ENCODE peak calls at places on chromosomes 7 and 10, in five cellular contexts. Q is PC-3; M is CD4-positive, CD25-positive, alpha-beta regulatory T cell; N is heart left ventricle; P is GM23248. U is an unnamed sample. For H3K4me1, the result is how much of the 10 kb centered on the place peaks cover.

GRCh38 chr7:24573554-24574338 is 494 bp downstream of the PALS2 start:
- DNase-seq in P (peak), Q (peak), N (peak), M (peak), U (peak)

GRCh38 chr7:95688931-95689453 is 83.4 kb upstream of the DYNC1I1 start:
- DNase-seq in Q (peak), M (no peak), N (no peak), P (peak), U (no peak)

GRCh38 chr7:116395125-116395791 is 104.3 kb upstream of the CAV2 start:
- DNase-seq in N (no peak), P (peak), Q (peak), M (no peak), U (no peak)

GRCh38 chr7:96097802-96098201 is 224.1 kb downstream of the SLC25A13 start:
- DNase-seq in N (no peak), Q (peak), P (peak), M (no peak), U (no peak)

GRCh38 chr7:135211179-135211945 is at the start of gene WDR91:
- DNase-seq in P (peak), M (peak), N (peak), Q (peak), U (peak)

GRCh38 chr10:15738237-15738928 is 18.7 kb upstream of the ITGA8 start:
- DNase-seq in N (no peak), M (no peak), Q (no peak), P (peak), U (no peak)

GRCh38 chr7:83469076-83469475 is 179.9 kb downstream of the SEMA3E start:
- DNase-seq in Q (peak), M (no peak), P (peak), N (no peak), U (no peak)

GRCh38 chr10:71573562-71574300 is 145.8 kb downstream of the C10orf105 start:
- DNase-seq in N (no peak), M (no peak), Q (no peak), P (no peak), U (no peak)

GRCh38 chr7:31114593-31115343 is 62.7 kb downstream of the ADCYAP1R1 start:
- DNase-seq in Q (peak), M (no peak), N (no peak), P (peak), U (no peak)

GRCh38 chr10:121106607-121107006 is 255.4 kb downstream of the WDR11 start:
- DNase-seq in Q (no peak), P (no peak), N (no peak), M (no peak), U (no peak)

GRCh38 chr10:30455816-30456215 is 21.8 kb downstream of the MAP3K8 start:
- DNase-seq in M (no peak), P (no peak), N (no peak), Q (no peak), U (no peak)

GRCh38 chr10:932589-932988 is 1.1 kb upstream of the LARP4B start:
- DNase-seq in M (no peak), Q (no peak), P (no peak), N (peak), U (peak)

GRCh38 chr7:133011746-133012145 is 70.1 kb downstream of the CHCHD3 start:
- DNase-seq in Q (no peak), M (no peak), N (no peak), P (no peak), U (no peak)

GRCh38 chr7:112550468-112551060 is 69.8 kb downstream of the LSMEM1 start:
- DNase-seq in Q (peak), P (peak), M (peak), N (no peak), U (no peak)

GRCh38 chr10:1107679-1108078 is 51.5 kb downstream of the WDR37 start:
- DNase-seq in M (no peak), P (no peak), N (no peak), Q (peak), U (peak)

GRCh38 chr7:102912742-102913141 is at the start of gene LRRC17:
- DNase-seq in N (peak), Q (no peak), P (peak), M (no peak), U (no peak)

GRCh38 chr10:129648866-129649265 is 181.8 kb downstream of the MGMT start:
- DNase-seq in M (no peak), P (no peak), Q (no peak), N (no peak), U (no peak)

GRCh38 chr7:6128205-6128604 is 97.0 kb downstream of the ANKRD61 start:
- DNase-seq in N (no peak), Q (no peak), P (no peak), M (no peak), U (no peak)

GRCh38 chr10:71270301-71270777 is 48.7 kb upstream of the SLC29A3 start:
- DNase-seq in M (no peak), N (no peak), P (peak), Q (peak), U (no peak)

GRCh38 chr10:125169915-125170314 is 9.6 kb upstream of the CTBP2 start:
- DNase-seq in M (no peak), P (no peak), Q (no peak), N (no peak), U (peak)

GRCh38 chr10:14879055-14879800 is 562 bp downstream of the SUV39H2 start:
- DNase-seq in P (peak), N (no peak), Q (no peak), M (peak), U (no peak)

GRCh38 chr10:91864099-91864498 is 45.2 kb downstream of the FGFBP3 start:
- DNase-seq in P (no peak), M (no peak), N (no peak), Q (peak), U (no peak)

GRCh38 chr7:156549636-156550035 is 90.9 kb upstream of the RNF32 start:
- DNase-seq in M (no peak), Q (no peak), P (no peak), N (no peak), U (no peak)

DNA sequence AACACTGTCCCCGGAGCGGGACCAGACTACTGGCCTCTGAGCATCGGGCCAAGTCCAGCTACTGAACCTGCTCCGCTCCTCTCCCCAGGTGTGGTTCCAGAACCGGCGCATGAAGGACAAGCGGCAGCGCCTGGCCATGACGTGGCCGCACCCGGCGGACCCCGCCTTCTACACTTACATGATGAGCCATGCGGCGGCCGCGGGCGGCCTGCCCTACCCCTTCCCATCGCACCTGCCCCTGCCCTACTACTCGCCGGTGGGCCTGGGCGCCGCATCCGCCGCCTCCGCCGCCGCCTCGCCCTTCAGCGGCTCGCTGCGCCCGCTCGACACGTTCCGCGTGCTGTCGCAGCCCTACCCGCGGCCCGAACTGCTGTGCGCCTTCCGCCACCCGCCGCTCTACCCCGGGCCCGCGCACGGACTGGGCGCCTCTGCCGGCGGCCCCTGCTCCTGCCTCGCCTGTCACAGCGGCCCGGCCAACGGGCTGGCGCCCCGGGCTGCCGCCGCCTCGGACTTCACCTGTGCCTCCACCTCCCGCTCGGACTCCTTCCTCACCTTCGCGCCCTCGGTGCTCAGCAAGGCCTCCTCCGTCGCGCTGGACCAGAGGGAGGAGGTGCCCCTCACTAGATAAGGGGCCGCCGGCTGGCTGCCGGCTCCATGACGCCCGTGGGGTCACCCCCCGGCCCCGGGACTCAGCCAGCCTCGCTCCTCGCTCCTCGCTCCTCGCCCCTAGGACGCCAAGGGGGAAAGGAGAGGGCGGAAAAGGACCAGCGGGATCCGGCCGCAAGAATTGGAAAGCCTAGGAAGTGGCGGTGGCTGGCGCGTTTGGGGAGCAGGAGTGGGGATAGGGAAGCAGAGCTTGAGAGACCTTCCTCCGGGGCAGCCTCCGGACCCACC is 3.4 kb downstream of the EVX1 start:
- DNase-seq in N (no peak), P (peak), M (no peak), Q (no peak), U (no peak)
- H3K4me3 ChIP-seq in N (no peak), P (peak), M (no peak), Q (no peak), U (no peak)

GRCh38 chr7:2437136-2437535 is 33.7 kb downstream of the CHST12 start:
- DNase-seq in M (no peak), Q (no peak), N (no peak), P (no peak), U (no peak)
- H3K4me1 ChIP-seq in M (under half), Q (under half), N (under half), P (under half), U (under half)

GRCh38 chr10:46251857-46252847 is 34.6 kb upstream of the ANTXRL start:
- DNase-seq in M (no peak), N (peak), Q (no peak), P (no peak), U (no peak)

GRCh38 chr10:46247808-46248569 is 38.8 kb upstream of the ANTXRL start:
- DNase-seq in N (peak), P (no peak), Q (no peak), M (no peak), U (no peak)

GRCh38 chr10:46248651-46249131 is 38.1 kb upstream of the ANTXRL start:
- DNase-seq in N (peak), M (no peak), Q (no peak), P (no peak), U (no peak)

GRCh38 chr10:46250898-46251856 is 35.6 kb upstream of the ANTXRL start:
- DNase-seq in Q (no peak), P (no peak), M (no peak), N (peak), U (peak)

DNA sequence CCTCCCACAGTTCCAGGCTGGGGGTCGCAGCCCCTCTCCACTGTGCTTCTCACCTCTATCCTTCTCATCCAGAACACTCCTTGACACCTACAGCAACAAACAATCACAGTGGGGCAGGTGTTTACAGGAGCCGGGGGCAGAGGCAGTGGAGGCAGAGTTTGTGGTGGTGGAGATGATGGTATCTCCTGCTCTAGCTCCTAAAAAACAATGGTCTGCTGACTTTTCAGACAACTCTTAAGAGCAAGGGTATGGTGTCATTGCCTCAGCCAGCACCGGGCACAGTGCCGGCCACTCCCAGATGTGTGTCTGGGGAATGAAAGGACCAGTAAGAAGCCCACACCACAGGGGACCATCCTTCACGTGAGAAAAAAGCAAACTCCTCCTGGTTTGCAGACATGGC is 36.3 kb upstream of the ANTXRL start:
- DNase-seq in N (no peak), P (no peak), Q (no peak), M (no peak), U (no peak)
- H3K27ac ChIP-seq in N (no peak), P (no peak), Q (no peak), M (no peak), U (no peak)

DNA sequence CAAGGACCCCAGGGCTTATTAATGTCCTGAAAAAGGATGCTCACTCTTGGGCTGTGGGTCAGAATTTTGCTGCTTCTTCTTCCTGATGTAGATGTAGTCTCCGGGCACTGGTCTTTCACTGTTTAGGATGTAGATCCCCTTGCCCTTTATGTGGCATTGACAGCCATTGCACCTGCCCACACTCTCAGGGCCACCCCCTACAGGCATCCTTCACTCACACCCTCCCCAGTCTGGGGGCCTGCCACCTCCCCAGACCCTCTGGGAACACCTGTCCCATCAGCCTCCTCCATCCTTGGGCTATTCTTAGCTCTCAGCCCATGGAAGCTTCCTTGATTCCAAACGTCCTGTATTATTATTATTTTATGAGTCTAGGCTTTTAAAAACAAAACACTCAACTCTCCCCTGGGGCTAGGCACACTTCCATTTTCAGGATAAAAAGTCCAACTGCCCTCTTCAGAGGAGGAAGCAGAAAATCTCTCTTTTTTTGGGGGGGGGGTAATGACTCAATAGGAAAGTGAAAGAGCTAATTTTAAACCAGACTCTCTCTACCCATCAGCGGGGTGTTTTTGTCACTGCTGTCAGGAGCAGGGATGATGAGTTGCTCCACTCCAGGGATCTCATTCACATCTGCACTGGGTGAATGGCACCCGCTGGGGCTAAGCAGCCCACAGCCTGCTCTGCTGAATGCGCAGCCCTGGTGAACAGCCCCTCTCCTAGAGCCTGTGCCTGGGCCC is 11.5 kb upstream of the KLRG2 start:
- DNase-seq in Q (no peak), N (no peak), M (no peak), P (no peak), U (no peak)
- H3K4me3 ChIP-seq in Q (no peak), N (no peak), M (no peak), P (no peak), U (no peak)

DNA sequence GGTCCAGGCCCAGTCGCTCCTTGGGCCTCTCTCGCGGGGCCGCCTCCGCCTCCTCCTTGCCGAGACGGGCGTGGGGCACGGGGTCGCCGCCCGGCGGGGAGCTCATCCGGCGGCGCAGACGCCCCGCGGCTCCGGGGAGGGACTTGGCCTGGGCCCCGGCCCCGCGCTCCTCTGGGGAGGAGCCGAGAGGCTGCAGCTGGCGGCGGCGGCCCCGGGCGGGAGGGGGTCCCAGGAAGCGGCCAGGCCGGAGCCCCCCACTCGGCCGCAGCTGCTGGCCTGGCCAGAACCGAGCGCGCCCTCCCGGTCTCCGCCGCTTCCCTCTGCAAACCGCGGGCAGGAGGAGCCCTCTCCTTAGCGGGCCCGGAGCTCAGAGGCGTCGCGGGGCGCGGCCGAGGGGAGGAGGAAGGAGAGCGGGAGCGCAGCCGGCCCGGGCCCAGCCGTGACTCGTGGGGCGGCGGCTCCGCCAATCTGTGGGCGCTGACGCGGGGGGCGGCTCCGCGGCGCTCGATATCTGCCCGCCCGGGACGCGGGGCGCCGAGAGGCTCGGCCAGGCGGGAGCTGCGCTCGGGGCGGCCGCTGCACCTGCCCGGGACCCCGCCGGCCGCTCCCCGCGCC is at the start of gene FAM20C:
- DNase-seq in N (peak), Q (peak), P (peak), M (no peak), U (peak)
- H3K4me1 ChIP-seq in N (under half), Q (under half), P (under half), M (under half), U (under half)

GRCh38 chr10:62031522-62031921 is 130.0 kb downstream of the ARID5B start:
- DNase-seq in M (no peak), Q (no peak), P (no peak), N (no peak), U (no peak)

GRCh38 chr10:62025901-62026879 is 124.7 kb downstream of the ARID5B start:
- DNase-seq in M (no peak), Q (peak), N (no peak), P (peak), U (no peak)

GRCh38 chr10:62033108-62033507 is 131.6 kb downstream of the ARID5B start:
- DNase-seq in N (no peak), M (no peak), Q (no peak), P (no peak), U (no peak)

GRCh38 chr10:62027841-62028501 is 126.5 kb downstream of the ARID5B start:
- DNase-seq in Q (peak), N (no peak), M (no peak), P (peak), U (no peak)

DNA sequence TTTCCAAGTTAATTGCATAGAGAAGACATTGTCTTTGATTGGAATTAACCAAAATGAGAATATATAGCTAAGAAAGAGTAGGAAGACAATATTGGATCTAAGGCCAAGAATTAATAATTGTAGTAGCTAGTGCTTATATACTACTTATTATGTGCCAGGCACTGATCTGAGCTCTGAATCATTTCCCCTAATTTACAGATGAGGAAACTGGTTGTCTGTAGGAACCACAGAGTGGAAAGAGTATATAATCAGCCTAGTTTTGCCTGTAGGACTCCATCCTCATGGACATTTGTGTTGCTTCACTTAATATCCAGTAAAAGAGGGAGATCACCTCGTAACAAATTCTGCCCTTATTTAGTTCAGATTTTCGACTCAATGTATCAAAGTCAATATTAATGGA is 127.9 kb downstream of the ARID5B start:
- DNase-seq in P (no peak), M (no peak), Q (peak), N (no peak), U (no peak)
- H3K27ac ChIP-seq in P (no peak), M (no peak), Q (peak), N (no peak), U (no peak)

DNA sequence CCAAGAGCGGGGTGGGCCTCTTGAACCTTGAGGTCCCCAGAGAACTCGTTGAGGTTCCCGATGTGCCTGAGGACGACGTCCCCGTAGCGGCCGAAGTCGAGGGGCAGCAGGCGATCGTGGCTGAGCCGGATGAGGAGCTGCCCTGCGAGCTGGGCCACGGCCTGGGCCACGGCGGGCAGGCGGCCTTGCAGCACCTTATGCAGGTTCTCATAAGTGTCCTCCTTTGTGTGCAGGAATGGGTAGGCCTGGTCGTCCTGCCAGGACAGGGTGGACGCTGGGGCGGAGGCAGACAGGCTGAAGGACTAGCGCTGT is 14.2 kb downstream of the TFR2 start:
- DNase-seq in N (no peak), Q (no peak), M (no peak), P (no peak), U (no peak)
- H3K4me3 ChIP-seq in N (no peak), Q (peak), M (no peak), P (no peak), U (peak)

GRCh38 chr10:22622242-22622806 is 92.1 kb downstream of the PIP4K2A start:
- DNase-seq in Q (no peak), M (no peak), P (no peak), N (no peak), U (no peak)

GRCh38 chr10:22621726-22622125 is 92.7 kb downstream of the PIP4K2A start:
- DNase-seq in Q (no peak), M (no peak), N (no peak), P (no peak), U (no peak)

GRCh38 chr10:22625511-22626288 is 88.7 kb downstream of the PIP4K2A start:
- DNase-seq in Q (no peak), P (no peak), M (no peak), N (no peak), U (no peak)

GRCh38 chr10:22624289-22624738 is 90.1 kb downstream of the PIP4K2A start:
- DNase-seq in N (no peak), M (no peak), P (peak), Q (peak), U (no peak)

DNA sequence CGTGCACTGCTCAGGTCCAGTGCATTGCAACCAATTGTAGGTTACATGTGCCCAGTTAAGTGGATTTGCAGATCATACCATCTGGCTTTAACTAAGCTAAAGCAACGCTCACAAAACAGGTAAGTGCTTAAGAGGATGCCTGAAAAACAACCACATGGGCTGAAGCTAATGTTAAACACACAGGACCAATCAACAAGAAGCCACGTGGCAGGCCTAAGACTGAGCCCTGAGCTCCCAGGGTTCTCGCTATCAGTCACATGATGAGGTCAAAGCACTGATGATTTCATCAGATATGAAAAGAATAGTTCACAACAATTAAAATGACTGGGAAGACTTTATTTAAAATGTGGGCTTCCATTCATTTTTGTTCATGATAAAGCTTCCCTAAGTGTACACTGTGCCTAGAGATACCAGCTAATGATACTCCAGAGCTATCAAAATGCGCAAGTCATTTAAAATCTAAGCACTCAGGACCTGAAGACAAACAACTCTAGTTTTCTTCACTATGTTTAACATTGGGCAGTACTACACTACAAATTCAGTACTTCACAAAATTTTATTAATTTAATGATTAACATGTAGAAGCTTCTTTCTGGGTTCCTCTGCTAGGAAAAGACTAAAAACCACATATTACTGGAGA is 90.6 kb downstream of the PIP4K2A start:
- DNase-seq in Q (no peak), M (no peak), N (no peak), P (peak), U (no peak)
- H3K4me1 ChIP-seq in Q (half or more), M (half or more), N (under half), P (half or more), U (under half)

U was measured in Peyer's patch.